ENCODE peak calls at places on chromosome 7, in eight cellular contexts. One of them, this sample, is unnamed. For H3K36me3 and H3K27me3, the result is how much of the 10 kb centered on the place peaks cover.

GRCh38 chr7:66182920-66183319 is 22.2 kb upstream of the TPST1 start:
- DNase-seq in upper lobe of left lung: peak
- DNase-seq in neuronal stem cell: no peak
- DNase-seq in stomach: no peak
- DNase-seq in Panc1: no peak
- DNase-seq in adrenal gland: no peak
- DNase-seq in ovary: no peak
- DNase-seq in pancreas: no peak
- DNase-seq in this sample: no peak

GRCh38 chr7:156625585-156625984 is 15.0 kb upstream of the RNF32 start:
- DNase-seq in stomach: no peak
- DNase-seq in Panc1: no peak
- DNase-seq in neuronal stem cell: no peak
- DNase-seq in ovary: no peak
- DNase-seq in upper lobe of left lung: no peak
- DNase-seq in adrenal gland: no peak
- DNase-seq in pancreas: no peak
- DNase-seq in this sample: no peak

GRCh38 chr7:138460176-138460648 is at the start of gene TRIM24:
- DNase-seq in adrenal gland: no peak
- DNase-seq in upper lobe of left lung: peak
- DNase-seq in neuronal stem cell: no peak
- DNase-seq in Panc1: no peak
- DNase-seq in stomach: no peak
- DNase-seq in ovary: no peak
- DNase-seq in pancreas: no peak
- DNase-seq in this sample: no peak

GRCh38 chr7:143492043-143492471 is 14.4 kb downstream of the TAS2R41 start:
- DNase-seq in neuronal stem cell: no peak
- DNase-seq in stomach: no peak
- DNase-seq in Panc1: no peak
- DNase-seq in upper lobe of left lung: no peak
- DNase-seq in pancreas: no peak
- DNase-seq in ovary: no peak
- DNase-seq in adrenal gland: no peak
- DNase-seq in this sample: no peak

GRCh38 chr7:78139335-78139734 is 340.8 kb downstream of the PHTF2 start:
- DNase-seq in adrenal gland: peak
- DNase-seq in Panc1: no peak
- DNase-seq in pancreas: no peak
- DNase-seq in upper lobe of left lung: no peak
- DNase-seq in ovary: no peak
- DNase-seq in stomach: no peak
- DNase-seq in neuronal stem cell: no peak
- DNase-seq in this sample: no peak

GRCh38 chr7:48992816-48993215 is 68.5 kb downstream of the CDC14C start:
- DNase-seq in upper lobe of left lung: no peak
- DNase-seq in neuronal stem cell: no peak
- DNase-seq in stomach: no peak
- DNase-seq in Panc1: no peak
- DNase-seq in ovary: no peak
- DNase-seq in pancreas: no peak
- DNase-seq in adrenal gland: no peak
- DNase-seq in this sample: no peak

GRCh38 chr7:133863362-133864061 is 263.6 kb upstream of the LRGUK start:
- DNase-seq in stomach: no peak
- DNase-seq in upper lobe of left lung: no peak
- DNase-seq in neuronal stem cell: no peak
- DNase-seq in ovary: no peak
- DNase-seq in adrenal gland: no peak
- DNase-seq in Panc1: no peak
- DNase-seq in pancreas: no peak
- DNase-seq in this sample: peak

GRCh38 chr7:6271091-6271658 is 1.2 kb downstream of the CYTH3 start:
- DNase-seq in stomach: peak
- DNase-seq in ovary: peak
- DNase-seq in Panc1: no peak
- DNase-seq in adrenal gland: peak
- DNase-seq in neuronal stem cell: no peak
- DNase-seq in pancreas: peak
- DNase-seq in upper lobe of left lung: peak
- DNase-seq in this sample: no peak

GRCh38 chr7:156389116-156389692 is 251.4 kb upstream of the RNF32 start:
- DNase-seq in ovary: no peak
- DNase-seq in adrenal gland: no peak
- DNase-seq in Panc1: no peak
- DNase-seq in pancreas: no peak
- DNase-seq in neuronal stem cell: no peak
- DNase-seq in stomach: no peak
- DNase-seq in upper lobe of left lung: no peak
- DNase-seq in this sample: no peak

GRCh38 chr7:13850185-13850752 is 139.2 kb downstream of the ETV1 start:
- DNase-seq in stomach: no peak
- DNase-seq in ovary: no peak
- DNase-seq in upper lobe of left lung: peak
- DNase-seq in adrenal gland: peak
- DNase-seq in pancreas: no peak
- DNase-seq in neuronal stem cell: no peak
- DNase-seq in Panc1: peak
- DNase-seq in this sample: no peak

GRCh38 chr7:32937344-32938174 is 19.7 kb upstream of the FKBP9 start:
- DNase-seq in pancreas: peak
- DNase-seq in stomach: peak
- DNase-seq in upper lobe of left lung: no peak
- DNase-seq in neuronal stem cell: no peak
- DNase-seq in Panc1: no peak
- DNase-seq in ovary: peak
- DNase-seq in adrenal gland: peak
- DNase-seq in this sample: no peak

GRCh38 chr7:949021-949934 is 5.2 kb downstream of the ADAP1 start:
- DNase-seq in ovary: no peak
- DNase-seq in adrenal gland: no peak
- DNase-seq in pancreas: no peak
- DNase-seq in stomach: peak
- DNase-seq in Panc1: no peak
- DNase-seq in upper lobe of left lung: no peak
- DNase-seq in neuronal stem cell: no peak
- DNase-seq in this sample: no peak

GRCh38 chr7:34247468-34247867 is 342.1 kb downstream of the BMPER start:
- DNase-seq in Panc1: no peak
- DNase-seq in upper lobe of left lung: no peak
- DNase-seq in stomach: no peak
- DNase-seq in adrenal gland: no peak
- DNase-seq in ovary: no peak
- DNase-seq in pancreas: no peak
- DNase-seq in neuronal stem cell: no peak
- DNase-seq in this sample: no peak

GRCh38 chr7:111229951-111230350 is 139.0 kb downstream of the LRRN3 start:
- DNase-seq in neuronal stem cell: no peak
- DNase-seq in adrenal gland: no peak
- DNase-seq in stomach: no peak
- DNase-seq in upper lobe of left lung: no peak
- DNase-seq in Panc1: no peak
- DNase-seq in ovary: no peak
- DNase-seq in pancreas: no peak
- DNase-seq in this sample: no peak

GRCh38 chr7:104363355-104363754 is 35.0 kb downstream of the LHFPL3 start:
- DNase-seq in stomach: no peak
- DNase-seq in upper lobe of left lung: no peak
- DNase-seq in neuronal stem cell: no peak
- DNase-seq in adrenal gland: no peak
- DNase-seq in pancreas: no peak
- DNase-seq in Panc1: no peak
- DNase-seq in ovary: no peak
- DNase-seq in this sample: no peak

GRCh38 chr7:16739863-16740622 is 13.5 kb upstream of the TSPAN13 start:
- DNase-seq in Panc1: peak
- DNase-seq in stomach: no peak
- DNase-seq in pancreas: peak
- DNase-seq in adrenal gland: peak
- DNase-seq in neuronal stem cell: no peak
- DNase-seq in upper lobe of left lung: no peak
- DNase-seq in ovary: peak
- DNase-seq in this sample: peak

GRCh38 chr7:123209786-123210185 is 10.0 kb upstream of the SLC13A1 start:
- DNase-seq in neuronal stem cell: no peak
- DNase-seq in pancreas: peak
- DNase-seq in stomach: peak
- DNase-seq in upper lobe of left lung: no peak
- DNase-seq in adrenal gland: peak
- DNase-seq in Panc1: no peak
- DNase-seq in ovary: no peak
- DNase-seq in this sample: peak

GRCh38 chr7:1283941-1284742 is 51.5 kb downstream of the UNCX start:
- DNase-seq in pancreas: no peak
- DNase-seq in ovary: no peak
- DNase-seq in neuronal stem cell: no peak
- DNase-seq in Panc1: no peak
- DNase-seq in adrenal gland: no peak
- DNase-seq in upper lobe of left lung: no peak
- DNase-seq in stomach: no peak
- DNase-seq in this sample: no peak

GRCh38 chr7:76346097-76346496 is 12.7 kb downstream of the YWHAG start:
- DNase-seq in pancreas: no peak
- DNase-seq in ovary: no peak
- DNase-seq in stomach: peak
- DNase-seq in Panc1: no peak
- DNase-seq in adrenal gland: no peak
- DNase-seq in upper lobe of left lung: peak
- DNase-seq in neuronal stem cell: no peak
- DNase-seq in this sample: peak
- H3K36me3 ChIP-seq in pancreas: under half
- H3K36me3 ChIP-seq in ovary: under half
- H3K36me3 ChIP-seq in stomach: under half
- H3K36me3 ChIP-seq in Panc1: under half
- H3K36me3 ChIP-seq in adrenal gland: under half
- H3K36me3 ChIP-seq in upper lobe of left lung: half or more
- H3K36me3 ChIP-seq in neuronal stem cell: under half
- H3K36me3 ChIP-seq in this sample: under half

GRCh38 chr7:27171636-27172387 is 2.3 kb downstream of the HOXA10 start:
- DNase-seq in upper lobe of left lung: peak
- DNase-seq in pancreas: no peak
- DNase-seq in Panc1: no peak
- DNase-seq in stomach: no peak
- DNase-seq in adrenal gland: no peak
- DNase-seq in neuronal stem cell: no peak
- DNase-seq in ovary: no peak
- DNase-seq in this sample: peak
- H3K4me3 ChIP-seq in upper lobe of left lung: no peak
- H3K4me3 ChIP-seq in pancreas: no peak
- H3K4me3 ChIP-seq in Panc1: no peak
- H3K4me3 ChIP-seq in stomach: no peak
- H3K4me3 ChIP-seq in adrenal gland: no peak
- H3K4me3 ChIP-seq in neuronal stem cell: no peak
- H3K4me3 ChIP-seq in ovary: peak
- H3K4me3 ChIP-seq in this sample: no peak

GRCh38 chr7:153887756-153888591 is 164.2 kb upstream of the DPP6 start:
- DNase-seq in neuronal stem cell: peak
- DNase-seq in pancreas: no peak
- DNase-seq in ovary: no peak
- DNase-seq in upper lobe of left lung: no peak
- DNase-seq in stomach: no peak
- DNase-seq in adrenal gland: no peak
- DNase-seq in Panc1: no peak
- DNase-seq in this sample: no peak

GRCh38 chr7:153891990-153892389 is 160.2 kb upstream of the DPP6 start:
- DNase-seq in ovary: no peak
- DNase-seq in pancreas: no peak
- DNase-seq in adrenal gland: no peak
- DNase-seq in neuronal stem cell: no peak
- DNase-seq in stomach: no peak
- DNase-seq in upper lobe of left lung: no peak
- DNase-seq in Panc1: no peak
- DNase-seq in this sample: no peak

GRCh38 chr7:153886506-153887391 is 165.4 kb upstream of the DPP6 start:
- DNase-seq in stomach: no peak
- DNase-seq in upper lobe of left lung: no peak
- DNase-seq in neuronal stem cell: peak
- DNase-seq in ovary: no peak
- DNase-seq in adrenal gland: no peak
- DNase-seq in Panc1: no peak
- DNase-seq in pancreas: peak
- DNase-seq in this sample: no peak

GRCh38 chr7:153886121-153886505 is 166.1 kb upstream of the DPP6 start:
- DNase-seq in neuronal stem cell: peak
- DNase-seq in adrenal gland: no peak
- DNase-seq in upper lobe of left lung: no peak
- DNase-seq in ovary: no peak
- DNase-seq in Panc1: no peak
- DNase-seq in pancreas: no peak
- DNase-seq in stomach: no peak
- DNase-seq in this sample: no peak
- H3K27me3 ChIP-seq in neuronal stem cell: under half
- H3K27me3 ChIP-seq in adrenal gland: under half
- H3K27me3 ChIP-seq in upper lobe of left lung: under half
- H3K27me3 ChIP-seq in ovary: under half
- H3K27me3 ChIP-seq in Panc1: under half
- H3K27me3 ChIP-seq in pancreas: under half
- H3K27me3 ChIP-seq in stomach: under half
- H3K27me3 ChIP-seq in this sample: under half

GRCh38 chr7:74718336-74718735 is 55.5 kb upstream of the NCF1 start:
- DNase-seq in Panc1: no peak
- DNase-seq in pancreas: no peak
- DNase-seq in stomach: no peak
- DNase-seq in upper lobe of left lung: no peak
- DNase-seq in ovary: no peak
- DNase-seq in adrenal gland: no peak
- DNase-seq in neuronal stem cell: no peak
- DNase-seq in this sample: no peak

GRCh38 chr7:74708569-74709275 is 51.2 kb downstream of the GTF2I start:
- DNase-seq in pancreas: no peak
- DNase-seq in upper lobe of left lung: no peak
- DNase-seq in Panc1: no peak
- DNase-seq in neuronal stem cell: no peak
- DNase-seq in stomach: no peak
- DNase-seq in ovary: no peak
- DNase-seq in adrenal gland: no peak
- DNase-seq in this sample: no peak

GRCh38 chr7:74717889-74718288 is 55.9 kb upstream of the NCF1 start:
- DNase-seq in stomach: no peak
- DNase-seq in ovary: no peak
- DNase-seq in upper lobe of left lung: no peak
- DNase-seq in adrenal gland: no peak
- DNase-seq in Panc1: no peak
- DNase-seq in neuronal stem cell: no peak
- DNase-seq in pancreas: no peak
- DNase-seq in this sample: no peak

GRCh38 chr7:74709880-74710671 is 52.6 kb downstream of the GTF2I start:
- DNase-seq in neuronal stem cell: no peak
- DNase-seq in pancreas: no peak
- DNase-seq in stomach: no peak
- DNase-seq in upper lobe of left lung: no peak
- DNase-seq in adrenal gland: no peak
- DNase-seq in ovary: no peak
- DNase-seq in Panc1: peak
- DNase-seq in this sample: no peak

DNA sequence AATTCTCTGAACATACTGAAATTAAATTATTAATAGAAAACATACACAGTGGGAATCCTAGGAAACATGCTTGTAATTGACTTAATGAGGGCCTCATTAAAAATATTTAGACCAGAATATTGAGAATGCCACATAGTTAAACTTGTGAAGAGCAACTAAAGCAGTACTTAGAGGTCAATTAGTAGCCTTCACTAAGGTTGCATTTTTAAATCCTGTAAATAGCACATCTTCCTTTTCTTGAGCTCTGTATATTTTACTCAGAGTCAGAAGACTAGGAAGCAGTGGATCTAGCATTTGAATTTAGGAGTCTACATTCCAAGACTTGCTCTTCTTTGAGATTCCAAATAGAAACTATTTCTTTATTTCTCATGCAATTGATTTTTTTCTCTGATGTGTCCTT is 56.0 kb downstream of the GTF2I start:
- DNase-seq in adrenal gland: no peak
- DNase-seq in Panc1: no peak
- DNase-seq in pancreas: no peak
- DNase-seq in ovary: no peak
- DNase-seq in upper lobe of left lung: no peak
- DNase-seq in stomach: no peak
- DNase-seq in neuronal stem cell: no peak
- DNase-seq in this sample: no peak
- H3K36me3 ChIP-seq in adrenal gland: under half
- H3K36me3 ChIP-seq in Panc1: half or more
- H3K36me3 ChIP-seq in pancreas: under half
- H3K36me3 ChIP-seq in ovary: under half
- H3K36me3 ChIP-seq in upper lobe of left lung: half or more
- H3K36me3 ChIP-seq in stomach: under half
- H3K36me3 ChIP-seq in neuronal stem cell: under half
- H3K36me3 ChIP-seq in this sample: under half